ENCODE peak calls at places on chromosomes 16 and 17, in eight cellular contexts. I is H1, B is A549, W is WTC11, Y is GM12878, H is HepG2, O is K562, R is SK-N-SH. E is an unnamed sample.

GRCh38 chr16:74107795-74108610 is 188.6 kb upstream of the PSMD7 start:
- DNase-seq in I (peak; percentile 69), O (peak; percentile 52), Y (peak; percentile 16), W (peak; percentile 80), B (peak; percentile 42), H (peak; percentile 61), R (no peak), E (peak; percentile 2)

GRCh38 chr17:46039592-46040186 is 40.6 kb downstream of the STH start:
- DNase-seq in B (no peak), R (no peak), I (no peak), O (no peak), Y (no peak), W (no peak), H (no peak), E (no peak)

GRCh38 chr16:28982418-28982817 is 2.4 kb upstream of the LAT start:
- DNase-seq in I (no peak), W (no peak), R (no peak), B (no peak), O (no peak), H (no peak), Y (no peak), E (no peak)

GRCh38 chr17:63445571-63446217 is 412 bp downstream of the CYB561 start:
- DNase-seq in W (peak; percentile 76), H (no peak), R (peak; percentile 94), Y (no peak), B (peak; percentile 92), I (no peak), O (peak; percentile 88), E (no peak)

GRCh38 chr16:4241601-4242270 is at the start of gene SRL:
- DNase-seq in I (no peak), O (no peak), W (no peak), R (peak; percentile 9), Y (no peak), H (no peak), B (no peak), E (no peak)

GRCh38 chr17:7589891-7590611 is at the start of gene SOX15:
- DNase-seq in I (no peak), O (no peak), H (no peak), W (peak; percentile 71), B (no peak), Y (no peak), R (peak; percentile 50), E (peak; percentile 57)

GRCh38 chr16:86410529-86410928 is 99.8 kb upstream of the FOXF1 start:
- DNase-seq in B (no peak), W (no peak), O (no peak), Y (no peak), H (no peak), I (no peak), R (no peak), E (no peak)

GRCh38 chr16:4402439-4403132 is 13.8 kb downstream of the CORO7 start:
- DNase-seq in Y (no peak), R (peak; percentile 96), W (peak; percentile 94), O (peak; percentile 90), B (peak; percentile 88), H (peak; percentile 45), I (no peak), E (peak; percentile 62)

GRCh38 chr17:81665205-81666091 is 957 bp downstream of the OXLD1 start:
- DNase-seq in B (peak; percentile 64), O (peak; percentile 55), I (no peak), H (peak; percentile 47), R (peak; percentile 79), W (no peak), Y (no peak), E (peak; percentile 6)

GRCh38 chr17:64411999-64412771 is 21.5 kb upstream of the PECAM1 start:
- DNase-seq in Y (no peak), I (peak; percentile 59), B (no peak), W (peak; percentile 59), H (no peak), R (no peak), O (no peak), E (no peak)

GRCh38 chr16:87945351-87946042 is 5.7 kb upstream of the BANP start:
- DNase-seq in I (no peak), Y (no peak), B (no peak), W (peak; percentile 60), R (peak; percentile 90), H (no peak), O (no peak), E (peak; percentile 83)

GRCh38 chr17:64494121-64494520 is 2.7 kb downstream of the POLG2 start:
- DNase-seq in W (no peak), H (no peak), R (no peak), I (no peak), O (no peak), Y (no peak), B (no peak), E (no peak)

GRCh38 chr17:80819422-80820164 is 172.0 kb upstream of the CHMP6 start:
- DNase-seq in W (no peak), R (peak; percentile 74), B (no peak), O (no peak), I (no peak), Y (no peak), H (peak; percentile 29), E (no peak)

GRCh38 chr17:18318122-18318521 is 3.0 kb downstream of the SMCR8 start:
- DNase-seq in I (no peak), Y (no peak), B (no peak), W (no peak), R (no peak), O (no peak), H (no peak), E (no peak)

GRCh38 chr17:76491271-76492184 is 9.7 kb downstream of the RHBDF2 start:
- DNase-seq in I (no peak), H (no peak), R (no peak), B (no peak), W (no peak), O (peak; percentile 50), Y (no peak), E (no peak)

GRCh38 chr16:6634151-6634550 is 698.5 kb upstream of the RBFOX1 start:
- DNase-seq in Y (no peak), H (no peak), I (no peak), W (no peak), B (no peak), R (no peak), O (no peak), E (no peak)

GRCh38 chr17:29949708-29950107 is 8.3 kb downstream of the EFCAB5 start:
- DNase-seq in Y (no peak), H (no peak), W (no peak), R (peak; percentile 17), I (no peak), O (no peak), B (no peak), E (no peak)

DNA sequence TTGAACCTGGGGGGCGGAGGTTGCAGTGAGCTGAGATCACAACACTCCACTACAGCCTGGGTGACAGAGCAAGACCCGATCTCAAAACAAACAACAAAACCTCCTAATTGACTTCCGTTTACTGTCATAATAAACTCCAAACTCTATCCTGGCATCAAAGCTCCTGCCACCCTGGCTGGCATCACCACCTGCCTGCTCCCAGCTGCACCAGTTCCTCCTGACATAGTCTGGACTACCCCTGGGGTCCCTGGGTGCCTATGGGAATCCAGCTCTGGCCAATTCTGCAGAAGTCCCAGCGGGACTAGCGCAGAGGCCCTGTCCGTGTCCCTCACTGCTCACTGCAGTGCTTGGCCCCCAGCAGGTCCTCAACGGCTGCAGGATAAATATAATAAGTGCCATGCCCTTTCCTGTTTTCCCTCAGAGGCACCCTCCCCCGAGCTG is 725 bp downstream of the NTHL1 start:
- DNase-seq in Y (no peak), W (no peak), R (no peak), O (no peak), B (no peak), H (no peak), I (no peak), E (no peak)
- TF ChIP-seq USF2 in Y (no peak), W (no peak), R (no peak), O (no peak), B (no peak), H (no peak), I (no peak), E (no peak)

GRCh38 chr17:52678211-52678610 is 519.7 kb upstream of the CA10 start:
- DNase-seq in Y (no peak), R (no peak), W (no peak), B (no peak), H (no peak), I (no peak), O (no peak), E (no peak)

GRCh38 chr17:52686140-52686539 is 527.6 kb upstream of the CA10 start:
- DNase-seq in W (no peak), B (no peak), R (no peak), I (no peak), Y (no peak), O (no peak), H (no peak), E (no peak)

GRCh38 chr17:52681486-52681885 is 523.0 kb upstream of the CA10 start:
- DNase-seq in R (no peak), Y (no peak), I (no peak), W (no peak), B (no peak), O (no peak), H (no peak), E (no peak)
- TF ChIP-seq USF2 in R (no peak), Y (no peak), I (no peak), W (no peak), B (no peak), O (no peak), H (no peak), E (no peak)

GRCh38 chr17:28327031-28327607 is 8.1 kb downstream of the TMEM97 start:
- DNase-seq in Y (peak; percentile 34), I (no peak), O (no peak), B (no peak), H (no peak), W (no peak), R (no peak), E (peak; percentile 52)
- TF ChIP-seq USF2 in Y (peak; percentile 9), I (no peak), O (no peak), B (no peak), H (no peak), W (no peak), R (no peak), E (peak; percentile 31)

DNA sequence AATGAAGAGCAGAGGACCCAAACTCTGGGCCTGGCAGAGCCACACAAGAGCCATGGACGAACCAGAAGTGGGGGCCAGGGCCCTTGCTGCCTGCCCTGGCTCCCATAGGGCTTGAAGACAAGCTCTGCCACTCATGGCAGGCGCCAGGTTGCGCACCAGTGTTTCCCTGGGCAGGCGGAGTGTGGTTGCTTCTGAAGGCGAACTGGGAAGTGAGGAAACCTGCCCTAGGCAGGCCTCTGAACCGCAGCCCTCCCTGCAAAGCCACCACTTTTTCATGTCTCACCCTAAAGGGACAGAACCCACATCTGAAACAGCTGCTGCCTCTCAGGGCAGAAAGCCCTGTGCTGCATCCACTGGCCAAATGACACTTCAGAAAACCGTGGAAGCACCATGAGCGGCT is 58.9 kb downstream of the PRMT7 start:
- DNase-seq in Y (peak; percentile 75), B (no peak), W (no peak), H (no peak), R (no peak), I (no peak), O (no peak), E (no peak)
- TF ChIP-seq USF2 in Y (no peak), B (no peak), W (no peak), H (no peak), R (no peak), I (no peak), O (no peak), E (no peak)